ENCODE peak calls at places on chromosome 20, in seven cellular contexts. V is ovary, S is progenitor cell of endocrine pancreas, R is cardiac fibroblast, P is left ventricle myocardium inferior, F is mesothelial cell of epicardium, T is NB4. D is an unnamed sample.

GRCh38 chr20:25227317-25227831 is 20.5 kb upstream of the PYGB start:
- DNase-seq in V (no peak), T (no peak), P (no peak), F (no peak), S (no peak), R (peak; percentile 86), D (peak; percentile 65)

GRCh38 chr20:21102252-21102609 is 3.9 kb downstream of the LINC00237 start:
- DNase-seq in F (no peak), V (no peak), P (no peak), S (no peak), R (no peak), T (peak; percentile 30), D (no peak)

GRCh38 chr20:3408251-3408637 is 775 bp upstream of the DNAAF9 start:
- DNase-seq in V (no peak), R (no peak), F (no peak), T (no peak), S (no peak), P (no peak), D (no peak)

GRCh38 chr20:1992359-1992758 is 1.5 kb downstream of the PDYN start:
- DNase-seq in S (no peak), T (no peak), V (no peak), R (no peak), F (no peak), P (no peak), D (no peak)

GRCh38 chr20:44785768-44786167 is 24.6 kb downstream of the RIMS4 start:
- DNase-seq in T (no peak), R (peak; percentile 25), V (no peak), S (no peak), P (no peak), F (no peak), D (no peak)

GRCh38 chr20:47950103-47950502 is 164.8 kb upstream of the SULF2 start:
- DNase-seq in V (no peak), R (peak; percentile 79), S (no peak), F (no peak), P (no peak), T (no peak), D (no peak)

GRCh38 chr20:31593221-31594001 is 11.7 kb upstream of the ID1 start:
- DNase-seq in S (no peak), T (peak; percentile 44), V (no peak), P (no peak), R (peak; percentile 80), F (no peak), D (no peak)

GRCh38 chr20:62758226-62758912 is 37.9 kb upstream of the MRGBP start:
- DNase-seq in V (no peak), T (no peak), R (no peak), S (no peak), P (no peak), F (no peak), D (peak; percentile 25)

GRCh38 chr20:57473246-57474042 is 51.5 kb downstream of the CTCFL start:
- DNase-seq in R (peak; percentile 29), S (no peak), V (no peak), P (no peak), T (peak; percentile 99), F (no peak), D (peak; percentile 91)
- TF ChIP-seq CTCF in R (no peak), S (no peak), V (no peak), P (no peak), T (peak; percentile 39), F (no peak), D (no peak)

GRCh38 chr20:41110930-41111577 is 26.3 kb upstream of the PLCG1 start:
- DNase-seq in P (no peak), F (no peak), S (no peak), V (no peak), R (no peak), T (no peak), D (no peak)
- TF ChIP-seq CTCF in P (no peak), F (no peak), S (no peak), V (no peak), R (no peak), T (no peak), D (no peak)

DNA sequence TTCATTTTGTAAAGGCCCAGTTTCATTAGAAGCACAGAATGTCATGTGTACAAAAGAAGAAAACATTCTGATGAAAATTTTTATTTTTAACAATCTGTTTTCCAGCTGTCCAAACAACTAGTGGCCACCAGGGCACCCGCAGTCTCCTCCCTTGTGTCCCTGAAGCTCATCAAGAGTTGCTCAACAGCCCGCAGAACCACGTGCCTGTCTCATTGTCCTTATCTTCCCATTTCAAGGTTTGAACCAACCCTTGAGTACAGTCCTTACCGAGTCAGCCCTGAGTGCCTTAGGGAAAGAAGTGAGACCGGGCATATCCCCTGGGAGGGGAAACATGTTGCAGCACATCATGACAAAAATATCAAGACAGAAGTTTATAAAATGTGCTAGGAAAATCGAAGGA is 15.9 kb upstream of the ZNF133 start:
- DNase-seq in V (no peak), R (peak; percentile 20), F (no peak), T (peak; percentile 87), S (no peak), P (peak; percentile 41), D (no peak)
- TF ChIP-seq CTCF in V (no peak), R (peak; percentile 52), F (no peak), T (peak; percentile 40), S (peak; percentile 25), P (peak; percentile 27), D (no peak)

DNA sequence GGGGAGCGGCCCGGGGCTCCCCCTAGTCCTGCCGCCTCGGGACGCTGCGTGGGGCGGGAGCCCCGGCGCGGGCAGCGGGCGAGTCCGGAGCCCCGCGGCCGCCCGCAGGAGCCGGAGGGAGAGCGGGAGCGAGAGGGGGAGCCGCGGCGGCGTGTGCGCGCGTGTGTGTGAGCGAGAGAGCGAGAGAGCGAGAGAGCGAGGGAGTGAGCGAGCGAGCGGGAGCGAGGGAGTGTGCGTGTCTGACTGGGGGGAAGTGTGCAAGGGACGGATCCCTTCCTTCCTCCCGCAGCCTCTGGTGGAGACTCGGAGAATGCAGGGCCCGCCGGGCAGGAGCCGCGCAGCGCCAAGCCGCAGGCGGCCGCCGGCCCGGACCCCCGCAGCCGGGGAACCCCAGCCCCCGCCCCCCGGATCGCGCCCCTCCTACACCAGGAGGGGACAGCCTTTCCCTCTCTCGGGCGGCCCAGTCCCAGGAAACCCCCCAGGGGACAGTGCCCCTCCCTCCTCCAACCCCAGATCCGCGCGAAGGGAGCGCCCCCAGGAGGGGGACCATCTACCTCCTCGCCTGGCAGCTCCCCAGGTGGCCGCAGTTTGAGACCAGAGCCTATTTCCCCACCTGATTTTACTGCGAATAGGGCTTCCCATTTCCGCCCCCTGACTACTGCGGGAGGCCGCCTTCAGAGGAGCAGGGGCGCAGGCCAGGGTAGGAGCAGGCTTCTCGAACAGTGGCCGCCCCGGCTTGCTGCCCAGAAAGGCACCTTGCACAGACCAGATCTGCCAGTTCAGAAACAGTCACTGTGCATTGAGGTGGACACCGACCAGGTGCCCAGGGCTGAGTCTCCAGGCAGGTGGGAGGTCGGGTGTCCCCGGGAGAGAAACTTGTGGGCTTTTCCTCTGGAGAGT is at the start of gene CDH22:
- DNase-seq in R (peak; percentile 32), F (peak; percentile 70), T (peak; percentile 60), V (peak; percentile 44), P (peak; percentile 37), S (peak; percentile 47), D (no peak)
- TF ChIP-seq CTCF in R (peak; percentile 24), F (peak; percentile 39), T (no peak), V (peak; percentile 9), P (peak; percentile 67), S (peak; percentile 63), D (no peak)

GRCh38 chr20:10547276-10548114 is 112.4 kb downstream of the SLX4IP start:
- DNase-seq in S (no peak), P (no peak), R (no peak), V (no peak), T (no peak), F (no peak), D (no peak)
- TF ChIP-seq CTCF in S (no peak), P (no peak), R (no peak), V (no peak), T (no peak), F (no peak), D (no peak)

DNA sequence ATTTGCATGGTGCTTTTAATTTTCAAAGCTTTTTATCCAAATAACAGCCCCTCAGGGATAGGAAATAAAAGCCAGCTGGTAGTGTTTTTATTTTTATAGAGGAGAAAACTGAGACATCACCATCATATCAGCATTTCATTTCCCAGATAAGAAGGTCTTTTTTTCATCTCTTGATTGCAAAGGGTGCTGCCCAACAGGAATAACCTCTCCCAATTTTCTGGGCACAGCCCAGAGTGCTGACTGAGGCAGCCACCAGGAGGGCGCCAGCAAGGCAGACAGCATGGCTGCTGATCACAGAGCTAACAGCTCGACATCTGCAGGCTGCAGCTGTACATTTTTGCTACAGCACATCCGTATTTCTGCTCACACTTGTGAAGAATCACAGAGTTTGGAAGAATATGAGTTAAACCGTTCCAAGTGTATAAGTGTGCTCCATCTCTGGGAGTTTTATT is 85.7 kb upstream of the C20orf144 start:
- DNase-seq in P (no peak), T (no peak), F (no peak), V (no peak), S (no peak), R (no peak), D (no peak)
- TF ChIP-seq CTCF in P (peak; percentile 19), T (no peak), F (no peak), V (no peak), S (no peak), R (no peak), D (no peak)

GRCh38 chr20:58219342-58219700 is 9.1 kb downstream of the ANKRD60 start:
- DNase-seq in T (peak; percentile 89), F (no peak), V (no peak), S (no peak), R (peak; percentile 24), P (no peak), D (no peak)
- TF ChIP-seq CTCF in T (no peak), F (no peak), V (no peak), S (no peak), R (no peak), P (no peak), D (no peak)

GRCh38 chr20:60371456-60371855 is 413.2 kb downstream of the CDH26 start:
- DNase-seq in T (no peak), P (no peak), R (no peak), F (no peak), V (no peak), S (no peak), D (no peak)
- TF ChIP-seq CTCF in T (no peak), P (no peak), R (no peak), F (no peak), V (no peak), S (no peak), D (no peak)

DNA sequence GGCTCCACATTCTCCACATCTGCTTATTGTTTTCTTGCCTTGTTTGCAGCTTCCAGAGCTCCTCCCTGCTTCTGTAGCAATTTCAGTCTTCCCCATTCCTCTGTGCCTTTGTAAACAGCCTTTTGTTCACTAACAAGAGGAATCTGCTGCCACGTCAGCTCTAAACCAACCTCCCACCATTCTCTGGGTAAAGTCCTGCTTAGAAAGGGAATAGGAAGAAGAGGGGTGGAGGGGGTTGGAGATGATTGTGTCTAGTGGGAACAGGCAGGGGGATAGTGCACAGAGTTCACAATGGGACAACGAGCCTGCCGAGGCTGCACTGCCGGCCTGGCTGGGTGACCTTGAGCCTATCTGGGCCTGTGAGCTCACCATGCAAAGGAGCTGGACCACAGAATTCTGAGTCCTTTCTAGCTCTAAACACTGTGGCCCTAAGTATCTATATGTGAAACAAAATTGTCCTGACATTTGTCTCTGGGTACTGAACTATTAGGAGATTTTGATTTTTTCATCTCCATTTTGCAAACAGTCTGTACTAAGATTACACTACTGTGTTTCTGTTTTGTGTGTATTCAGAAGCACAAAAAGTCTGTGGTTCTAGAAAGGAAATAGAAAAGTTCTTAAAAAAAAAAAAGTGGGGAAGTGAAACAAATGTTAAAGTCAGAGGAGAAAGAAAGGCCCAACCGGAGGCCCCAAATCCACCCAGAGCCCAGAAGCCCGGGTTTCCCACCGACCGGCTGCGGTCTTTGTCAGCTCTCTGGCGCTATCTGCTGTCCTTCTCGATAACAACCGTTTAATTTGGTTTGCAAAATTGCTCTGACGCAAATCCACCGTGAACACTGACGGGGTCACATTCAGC is 1.4 kb upstream of the PRND start:
- DNase-seq in T (peak; percentile 85), P (peak; percentile 68), R (peak; percentile 81), S (peak; percentile 47), V (peak; percentile 74), F (peak; percentile 70), D (peak; percentile 93)
- TF ChIP-seq CTCF in T (peak; percentile 74), P (peak; percentile 80), R (peak; percentile 73), S (peak; percentile 79), V (peak; percentile 74), F (peak; percentile 57), D (peak; percentile 46)

D was measured in spleen.